ENCODE peak calls at places on chromosomes 6 and 20, in four cellular contexts. One of them, this sample, is unnamed.

GRCh38 chr20:53930651-53931504 is 139.5 kb downstream of the BCAS1 start:
- DNase-seq in K562: no peak
- DNase-seq in HCT116: no peak
- DNase-seq in H1: no peak
- DNase-seq in this sample: no peak

GRCh38 chr20:62739581-62740285 is 31.1 kb downstream of the NTSR1 start:
- DNase-seq in K562: no peak
- DNase-seq in HCT116: no peak
- DNase-seq in H1: no peak
- DNase-seq in this sample: no peak

GRCh38 chr6:166957087-166957804 is 896 bp upstream of the RNASET2 start:
- DNase-seq in K562: peak
- DNase-seq in HCT116: no peak
- DNase-seq in H1: no peak
- DNase-seq in this sample: no peak

GRCh38 chr6:73394577-73395354 is at the start of gene DDX43:
- DNase-seq in K562: no peak
- DNase-seq in HCT116: no peak
- DNase-seq in H1: no peak
- DNase-seq in this sample: no peak

GRCh38 chr20:44470327-44470726 is 5.3 kb upstream of the TTPAL start:
- DNase-seq in K562: no peak
- DNase-seq in HCT116: no peak
- DNase-seq in H1: no peak
- DNase-seq in this sample: no peak

GRCh38 chr6:44377971-44378370 is 9.5 kb upstream of the CDC5L start:
- DNase-seq in K562: no peak
- DNase-seq in HCT116: no peak
- DNase-seq in H1: no peak
- DNase-seq in this sample: no peak

GRCh38 chr6:141874930-141875602 is 257.7 kb upstream of the GJE1 start:
- DNase-seq in K562: no peak
- DNase-seq in HCT116: no peak
- DNase-seq in H1: no peak
- DNase-seq in this sample: no peak

GRCh38 chr6:132570221-132570777 is at the start of gene TAAR6:
- DNase-seq in K562: no peak
- DNase-seq in HCT116: no peak
- DNase-seq in H1: no peak
- DNase-seq in this sample: no peak

GRCh38 chr20:41135187-41135887 is 2.0 kb upstream of the PLCG1 start:
- DNase-seq in K562: peak
- DNase-seq in HCT116: peak
- DNase-seq in H1: peak
- DNase-seq in this sample: no peak

GRCh38 chr6:110769923-110770322 is 45.3 kb downstream of the CDK19 start:
- DNase-seq in K562: no peak
- DNase-seq in HCT116: no peak
- DNase-seq in H1: no peak
- DNase-seq in this sample: no peak

GRCh38 chr6:109053285-109053684 is 41.4 kb downstream of the SESN1 start:
- DNase-seq in K562: no peak
- DNase-seq in HCT116: no peak
- DNase-seq in H1: no peak
- DNase-seq in this sample: no peak

GRCh38 chr6:144862769-144863168 is 577.6 kb downstream of the UTRN start:
- DNase-seq in K562: no peak
- DNase-seq in HCT116: no peak
- DNase-seq in H1: no peak
- DNase-seq in this sample: no peak

GRCh38 chr20:3173582-3174441 is 463 bp upstream of the LZTS3 start:
- DNase-seq in K562: peak
- DNase-seq in HCT116: peak
- DNase-seq in H1: peak
- DNase-seq in this sample: no peak

GRCh38 chr6:88142299-88142668 is 23.9 kb downstream of the CNR1 start:
- DNase-seq in K562: no peak
- DNase-seq in HCT116: no peak
- DNase-seq in H1: no peak
- DNase-seq in this sample: no peak

GRCh38 chr20:59884494-59884893 is 48.9 kb downstream of the SYCP2 start:
- DNase-seq in K562: no peak
- DNase-seq in HCT116: no peak
- DNase-seq in H1: no peak
- DNase-seq in this sample: no peak

GRCh38 chr20:5513975-5514516 is 197.3 kb upstream of the PROKR2 start:
- DNase-seq in K562: no peak
- DNase-seq in HCT116: peak
- DNase-seq in H1: no peak
- DNase-seq in this sample: no peak

GRCh38 chr6:145783796-145784195 is 30.8 kb downstream of the FBXO30 start:
- DNase-seq in K562: no peak
- DNase-seq in HCT116: no peak
- DNase-seq in H1: no peak
- DNase-seq in this sample: no peak

GRCh38 chr6:112990971-112991370 is 643.8 kb downstream of the RFPL4B start:
- DNase-seq in K562: no peak
- DNase-seq in HCT116: no peak
- DNase-seq in H1: no peak
- DNase-seq in this sample: no peak

GRCh38 chr20:6388666-6389197 is 265.9 kb upstream of the FERMT1 start:
- DNase-seq in K562: no peak
- DNase-seq in HCT116: no peak
- DNase-seq in H1: no peak
- DNase-seq in this sample: no peak

GRCh38 chr6:25991785-25992412 is 29.3 kb downstream of the TRIM38 start:
- DNase-seq in K562: peak
- DNase-seq in HCT116: no peak
- DNase-seq in H1: peak
- DNase-seq in this sample: peak

GRCh38 chr20:6492396-6493055 is 275.0 kb upstream of the BMP2 start:
- DNase-seq in K562: no peak
- DNase-seq in HCT116: no peak
- DNase-seq in H1: no peak
- DNase-seq in this sample: no peak

GRCh38 chr20:16533493-16533892 is 39.8 kb downstream of the KIF16B start:
- DNase-seq in K562: no peak
- DNase-seq in HCT116: no peak
- DNase-seq in H1: no peak
- DNase-seq in this sample: no peak

GRCh38 chr6:36906539-36906938 is 20.8 kb downstream of the C6orf89 start:
- DNase-seq in K562: no peak
- DNase-seq in HCT116: no peak
- DNase-seq in H1: no peak
- DNase-seq in this sample: no peak
- TF ChIP-seq EGR1 in K562: no peak
- TF ChIP-seq EGR1 in HCT116: no peak
- TF ChIP-seq EGR1 in H1: no peak
- TF ChIP-seq EGR1 in this sample: no peak

GRCh38 chr6:18122128-18123093 is at the start of gene NHLRC1:
- DNase-seq in K562: no peak
- DNase-seq in HCT116: no peak
- DNase-seq in H1: peak
- DNase-seq in this sample: peak
- TF ChIP-seq POLR2AphosphoS5 in K562: no peak
- TF ChIP-seq POLR2AphosphoS5 in HCT116: no peak
- TF ChIP-seq POLR2AphosphoS5 in H1: peak
- TF ChIP-seq POLR2AphosphoS5 in this sample: no peak

GRCh38 chr6:31652925-31653724 is 664 bp upstream of the BAG6 start:
- DNase-seq in K562: peak
- DNase-seq in HCT116: no peak
- DNase-seq in H1: peak
- DNase-seq in this sample: no peak
- TF ChIP-seq CEBPB in K562: no peak
- TF ChIP-seq CEBPB in HCT116: no peak
- TF ChIP-seq CEBPB in H1: no peak
- TF ChIP-seq CEBPB in this sample: no peak

GRCh38 chr6:33693186-33694158 is 18.0 kb downstream of the UQCC2 start:
- DNase-seq in K562: no peak
- DNase-seq in HCT116: no peak
- DNase-seq in H1: no peak
- DNase-seq in this sample: no peak

GRCh38 chr6:33696076-33696475 is 15.4 kb downstream of the UQCC2 start:
- DNase-seq in K562: no peak
- DNase-seq in HCT116: no peak
- DNase-seq in H1: no peak
- DNase-seq in this sample: no peak

GRCh38 chr6:33694977-33695376 is 16.5 kb downstream of the UQCC2 start:
- DNase-seq in K562: no peak
- DNase-seq in HCT116: no peak
- DNase-seq in H1: no peak
- DNase-seq in this sample: no peak

GRCh38 chr6:33695451-33695855 is 16.0 kb downstream of the UQCC2 start:
- DNase-seq in K562: no peak
- DNase-seq in HCT116: no peak
- DNase-seq in H1: no peak
- DNase-seq in this sample: no peak

DNA sequence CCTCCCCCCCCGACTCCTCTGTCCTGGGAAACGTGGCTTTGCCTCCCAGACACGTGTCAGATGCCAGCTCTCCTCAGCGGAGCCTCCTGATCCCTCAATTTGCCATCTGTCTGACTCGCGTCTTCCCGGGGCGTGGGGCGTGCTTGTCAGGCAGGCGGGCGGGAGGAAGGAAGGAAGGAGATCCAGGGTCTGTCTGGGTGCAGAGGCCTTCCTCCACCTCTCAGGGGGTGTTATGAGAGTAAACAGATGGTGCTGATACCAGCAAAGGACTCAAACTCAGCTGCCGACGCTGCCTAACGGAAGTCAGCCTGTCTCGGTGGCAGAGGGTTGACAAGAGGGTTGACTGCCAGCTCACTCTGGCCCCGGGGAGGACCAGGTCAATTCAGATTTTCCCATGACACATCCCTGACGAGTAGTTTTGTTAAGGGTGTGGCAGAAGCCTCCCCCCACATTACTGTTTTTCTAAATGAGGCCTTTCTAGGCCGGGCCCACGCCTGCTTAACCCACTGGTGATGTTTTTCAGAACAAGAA is 17.0 kb downstream of the UQCC2 start:
- DNase-seq in K562: peak
- DNase-seq in HCT116: no peak
- DNase-seq in H1: no peak
- DNase-seq in this sample: no peak
- TF ChIP-seq EGR1 in K562: no peak
- TF ChIP-seq EGR1 in HCT116: no peak
- TF ChIP-seq EGR1 in H1: no peak
- TF ChIP-seq EGR1 in this sample: no peak

DNA sequence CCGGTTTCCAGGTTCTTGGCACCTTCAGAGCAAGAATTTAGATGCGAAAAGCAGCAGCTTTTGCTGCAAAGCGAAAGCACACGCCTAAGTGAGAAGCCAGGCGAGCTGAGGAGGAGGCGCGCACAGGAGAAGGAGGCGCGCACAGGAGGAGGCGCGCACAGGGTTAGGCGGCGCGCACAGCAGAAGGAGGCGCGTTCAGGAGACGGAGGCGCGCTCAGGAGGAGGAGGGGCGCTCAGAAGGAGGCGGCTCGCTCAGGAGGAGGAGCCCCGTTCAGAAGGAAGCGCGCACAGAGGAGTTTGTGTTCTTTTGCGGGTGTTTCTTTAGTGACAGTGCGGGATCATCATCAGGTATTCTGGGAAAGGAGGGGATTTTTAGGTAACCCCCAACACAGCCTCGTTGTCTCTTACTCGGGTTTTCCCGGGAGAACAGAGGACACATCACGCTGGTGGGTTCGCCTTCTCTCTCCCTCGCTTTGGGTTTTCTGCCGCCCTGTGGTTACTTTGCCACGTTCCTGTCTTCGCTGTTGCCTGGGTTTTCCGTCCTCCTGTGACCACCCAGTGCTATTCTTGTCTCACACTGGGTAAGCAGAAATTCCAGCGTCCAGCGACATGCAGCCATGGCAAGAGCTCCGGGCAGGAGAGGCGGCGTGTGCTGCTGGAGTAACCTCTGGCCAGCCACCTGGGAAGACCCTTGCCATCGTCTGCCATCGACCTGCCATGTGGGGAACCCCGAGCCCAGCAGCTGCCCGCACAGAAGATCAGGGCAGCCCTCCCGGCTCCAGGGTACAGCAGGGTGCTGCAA is 47.0 kb downstream of the WDR27 start:
- DNase-seq in K562: no peak
- DNase-seq in HCT116: no peak
- DNase-seq in H1: no peak
- DNase-seq in this sample: no peak
- TF ChIP-seq POLR2AphosphoS5 in K562: no peak
- TF ChIP-seq POLR2AphosphoS5 in HCT116: no peak
- TF ChIP-seq POLR2AphosphoS5 in H1: no peak
- TF ChIP-seq POLR2AphosphoS5 in this sample: no peak

GRCh38 chr6:127114214-127114613 is 4.3 kb upstream of the RSPO3 start:
- DNase-seq in K562: no peak
- DNase-seq in HCT116: no peak
- DNase-seq in H1: no peak
- DNase-seq in this sample: no peak

GRCh38 chr6:127110712-127111111 is 7.8 kb upstream of the RSPO3 start:
- DNase-seq in K562: no peak
- DNase-seq in HCT116: no peak
- DNase-seq in H1: no peak
- DNase-seq in this sample: no peak

GRCh38 chr6:127115032-127115661 is 3.3 kb upstream of the RSPO3 start:
- DNase-seq in K562: no peak
- DNase-seq in HCT116: no peak
- DNase-seq in H1: no peak
- DNase-seq in this sample: no peak

GRCh38 chr6:127107916-127108315 is 10.6 kb upstream of the RSPO3 start:
- DNase-seq in K562: no peak
- DNase-seq in HCT116: no peak
- DNase-seq in H1: no peak
- DNase-seq in this sample: no peak

DNA sequence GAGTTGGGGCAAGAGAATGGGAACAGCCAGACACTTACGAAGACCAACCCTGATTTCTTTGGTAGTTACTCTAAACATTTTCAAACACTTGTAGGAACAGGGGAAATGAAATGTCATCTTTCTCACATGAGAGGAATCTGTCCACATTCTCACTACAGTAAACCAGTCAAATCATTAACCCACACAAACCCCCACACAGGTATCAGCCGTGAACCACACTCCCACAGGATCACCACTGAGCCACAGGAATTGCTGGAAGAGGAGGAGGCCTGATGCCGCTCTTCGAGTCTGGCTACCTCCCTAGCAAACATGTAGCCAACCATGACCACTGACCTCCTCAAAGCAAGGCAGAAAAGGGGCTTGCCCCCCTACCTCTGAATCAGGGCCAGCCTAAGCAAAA is 6.9 kb upstream of the RSPO3 start:
- DNase-seq in K562: no peak
- DNase-seq in HCT116: no peak
- DNase-seq in H1: no peak
- DNase-seq in this sample: no peak
- TF ChIP-seq CEBPB in K562: no peak
- TF ChIP-seq CEBPB in HCT116: no peak
- TF ChIP-seq CEBPB in H1: no peak
- TF ChIP-seq CEBPB in this sample: no peak

This sample was measured in GM12878.